ENCODE peak calls at places on chromosome 18, in nine cellular contexts. C is Calu3; W is HL-60; A is esophagus muscularis mucosa; L is IMR-90; G is HFFc6; D is mucosa of descending colon; Q is CD8-positive, alpha-beta T cell; H is endodermal cell. J is an unnamed sample.

GRCh38 chr18:9008709-9009635 is 93.5 kb upstream of the NDUFV2 start:
- DNase-seq in L (no peak), C (no peak), Q (no peak), A (no peak), W (no peak), G (no peak), D (no peak), H (no peak), J (no peak)

GRCh38 chr18:3454365-3455089 is 4.6 kb downstream of the TGIF1 start:
- DNase-seq in L (peak), A (peak), H (peak), Q (peak), C (peak), D (peak), G (peak), W (no peak), J (no peak)

GRCh38 chr18:21656402-21656801 is 44.3 kb downstream of the SNRPD1 start:
- DNase-seq in A (no peak), L (peak), H (no peak), C (no peak), Q (no peak), D (no peak), G (peak), W (no peak), J (no peak)

GRCh38 chr18:59246796-59247195 is 26.5 kb downstream of the RAX start:
- DNase-seq in L (no peak), Q (no peak), D (no peak), W (no peak), C (no peak), G (no peak), A (no peak), H (peak), J (no peak)

GRCh38 chr18:58225101-58225500 is 181.1 kb downstream of the NEDD4L start:
- DNase-seq in D (no peak), W (no peak), A (peak), G (no peak), C (no peak), Q (no peak), L (no peak), H (no peak), J (no peak)

GRCh38 chr18:79384151-79384807 is 11.5 kb upstream of the NFATC1 start:
- DNase-seq in W (no peak), Q (no peak), C (no peak), G (no peak), A (no peak), L (no peak), H (no peak), D (no peak), J (no peak)

GRCh38 chr18:60471652-60472051 is 99.1 kb upstream of the MC4R start:
- DNase-seq in H (no peak), Q (no peak), A (no peak), L (no peak), W (no peak), D (no peak), C (no peak), G (no peak), J (no peak)

GRCh38 chr18:51165296-51165695 is 32.2 kb downstream of the MEX3C start:
- DNase-seq in G (no peak), C (no peak), W (no peak), H (no peak), A (no peak), Q (no peak), D (no peak), L (no peak), J (no peak)

GRCh38 chr18:58625839-58626238 is 3.1 kb downstream of the ALPK2 start:
- DNase-seq in G (no peak), C (no peak), H (no peak), A (no peak), Q (no peak), W (no peak), D (no peak), L (no peak), J (no peak)

GRCh38 chr18:64234336-64234735 is 85.4 kb upstream of the LINC00305 start:
- DNase-seq in A (no peak), Q (no peak), L (no peak), G (no peak), H (no peak), C (no peak), W (no peak), D (no peak), J (no peak)

GRCh38 chr18:14098428-14098827 is 33.8 kb downstream of the ZNF519 start:
- DNase-seq in Q (no peak), L (no peak), D (no peak), A (no peak), W (no peak), C (no peak), H (no peak), G (no peak), J (no peak)

GRCh38 chr18:28171837-28172236 is 5.1 kb downstream of the CDH2 start:
- DNase-seq in A (peak), D (no peak), Q (no peak), L (no peak), G (no peak), H (no peak), C (no peak), W (no peak), J (no peak)

GRCh38 chr18:58195278-58195721 is 151.3 kb downstream of the NEDD4L start:
- DNase-seq in A (no peak), D (peak), L (no peak), Q (no peak), H (peak), W (no peak), C (peak), G (no peak), J (no peak)

GRCh38 chr18:74778191-74778847 is 180.6 kb downstream of the ZNF407 start:
- DNase-seq in W (no peak), L (peak), C (no peak), Q (no peak), H (no peak), D (no peak), A (no peak), G (no peak), J (no peak)

GRCh38 chr18:26566874-26567273 is 18.5 kb upstream of the KCTD1 start:
- DNase-seq in Q (no peak), C (no peak), W (no peak), G (no peak), D (no peak), L (no peak), H (peak), A (no peak), J (no peak)

GRCh38 chr18:71899707-71900483 is 644.2 kb downstream of the CBLN2 start:
- DNase-seq in C (no peak), G (no peak), A (no peak), H (no peak), D (no peak), W (no peak), Q (no peak), L (no peak), J (no peak)

GRCh38 chr18:9669016-9669415 is 39.1 kb upstream of the RAB31 start:
- DNase-seq in A (no peak), W (no peak), Q (no peak), D (no peak), L (no peak), G (no peak), H (no peak), C (no peak), J (no peak)

GRCh38 chr18:9827856-9828793 is 57.6 kb upstream of the TXNDC2 start:
- DNase-seq in C (peak), L (peak), D (peak), G (peak), A (peak), Q (no peak), H (peak), W (peak), J (no peak)

GRCh38 chr18:35345460-35345921 is 1.3 kb upstream of the ZNF24 start:
- DNase-seq in G (no peak), W (no peak), L (no peak), D (no peak), C (no peak), A (no peak), H (no peak), Q (no peak), J (no peak)

GRCh38 chr18:13159579-13159978 is 59.0 kb upstream of the LDLRAD4 start:
- DNase-seq in C (peak), H (peak), W (peak), L (peak), G (peak), Q (no peak), D (peak), A (no peak), J (no peak)

GRCh38 chr18:57780318-57781127 is 22.6 kb downstream of the ATP8B1 start:
- DNase-seq in D (no peak), W (no peak), Q (no peak), C (peak), L (peak), A (no peak), H (no peak), G (peak), J (no peak)

GRCh38 chr18:46555724-46556123 is 101.3 kb downstream of the LOXHD1 start:
- DNase-seq in A (no peak), Q (no peak), W (no peak), H (peak), C (peak), D (peak), G (no peak), L (peak), J (no peak)

GRCh38 chr18:23844991-23845680 is 155.9 kb downstream of the LAMA3 start:
- DNase-seq in C (peak), A (no peak), D (no peak), H (peak), Q (no peak), W (no peak), G (peak), L (no peak), J (no peak)

GRCh38 chr18:13447621-13448020 is 229.1 kb downstream of the LDLRAD4 start:
- DNase-seq in C (no peak), G (no peak), W (no peak), Q (no peak), L (peak), A (no peak), D (no peak), H (peak), J (no peak)

GRCh38 chr18:48460929-48461583 is 51.9 kb upstream of the ZBTB7C start:
- DNase-seq in W (no peak), L (peak), H (no peak), A (no peak), D (no peak), C (no peak), Q (no peak), G (no peak), J (no peak)

GRCh38 chr18:27315001-27315400 is 129.9 kb upstream of the CHST9 start:
- DNase-seq in D (no peak), G (no peak), L (no peak), A (no peak), Q (no peak), C (no peak), W (no peak), H (no peak), J (no peak)

GRCh38 chr18:35582310-35582682 is 756 bp downstream of the GALNT1 start:
- DNase-seq in H (no peak), D (no peak), L (no peak), W (no peak), A (no peak), C (no peak), Q (no peak), G (no peak), J (no peak)

GRCh38 chr18:58391113-58391892 is 237.6 kb downstream of the ALPK2 start:
- DNase-seq in A (no peak), W (no peak), Q (no peak), L (no peak), C (no peak), G (no peak), H (peak), D (no peak), J (no peak)

GRCh38 chr18:49476664-49477411 is 10.2 kb downstream of the C18orf32 start:
- DNase-seq in H (no peak), G (peak), C (no peak), L (peak), W (peak), D (no peak), A (no peak), Q (no peak), J (no peak)

GRCh38 chr18:46315187-46315586 is 211.0 kb downstream of the HAUS1 start:
- DNase-seq in D (no peak), A (no peak), Q (no peak), L (no peak), H (no peak), W (no peak), C (no peak), G (no peak), J (peak)

GRCh38 chr18:78980777-78981651 is 1.4 kb downstream of the SALL3 start:
- DNase-seq in A (no peak), H (peak), W (no peak), Q (no peak), G (no peak), C (no peak), D (no peak), L (no peak), J (no peak)

GRCh38 chr18:55234366-55235093 is 275.3 kb upstream of the CCDC68 start:
- DNase-seq in H (peak), A (peak), G (peak), W (peak), D (peak), C (peak), Q (peak), L (peak), J (peak)

GRCh38 chr18:39838831-39839230 is 2116.2 kb upstream of the PIK3C3 start:
- DNase-seq in H (no peak), G (no peak), D (no peak), C (no peak), W (no peak), L (no peak), Q (no peak), A (no peak), J (no peak)

GRCh38 chr18:68504441-68505221 is 210.3 kb downstream of the TMX3 start:
- DNase-seq in C (no peak), L (no peak), Q (no peak), A (no peak), W (no peak), D (no peak), H (no peak), G (no peak), J (no peak)

GRCh38 chr18:32389191-32389590 is 81.5 kb downstream of the GAREM1 start:
- DNase-seq in D (no peak), L (no peak), C (no peak), H (no peak), A (no peak), Q (no peak), W (no peak), G (no peak), J (no peak)

GRCh38 chr18:35197286-35197685 is 43.5 kb upstream of the ZNF397 start:
- DNase-seq in L (no peak), W (no peak), H (no peak), G (no peak), C (no peak), Q (no peak), D (no peak), A (no peak), J (no peak)

GRCh38 chr18:79664525-79665125 is 15.0 kb upstream of the CTDP1 start:
- DNase-seq in A (no peak), D (no peak), H (no peak), Q (no peak), W (no peak), G (peak), L (peak), C (no peak), J (no peak)

GRCh38 chr18:58727776-58728500 is 56.7 kb downstream of the MALT1 start:
- DNase-seq in D (no peak), W (no peak), Q (no peak), A (no peak), C (no peak), H (no peak), G (no peak), L (peak), J (no peak)

GRCh38 chr18:65610939-65611338 is 139.9 kb upstream of the CDH7 start:
- DNase-seq in A (no peak), W (no peak), Q (no peak), D (no peak), C (no peak), L (no peak), G (no peak), H (peak), J (no peak)

GRCh38 chr18:70172225-70172624 is 33.3 kb downstream of the RTTN start:
- DNase-seq in W (no peak), L (peak), D (no peak), H (no peak), G (peak), A (no peak), C (no peak), Q (no peak), J (no peak)
- TF ChIP-seq CTCF in W (no peak), L (peak), D (no peak), H (peak), G (peak), A (peak), C (peak), Q (no peak), J (peak)

GRCh38 chr18:22684268-22684667 is 248.9 kb upstream of the RBBP8 start:
- DNase-seq in G (no peak), H (no peak), W (no peak), C (no peak), Q (no peak), L (no peak), D (no peak), A (no peak), J (no peak)
- TF ChIP-seq CTCF in G (no peak), H (no peak), W (no peak), C (no peak), Q (no peak), L (no peak), D (no peak), A (no peak), J (no peak)

GRCh38 chr18:7590800-7591560 is 23.9 kb downstream of the PTPRM start:
- DNase-seq in D (no peak), A (peak), Q (no peak), L (peak), W (no peak), G (peak), C (no peak), H (no peak), J (no peak)

GRCh38 chr18:7593194-7593819 is 26.2 kb downstream of the PTPRM start:
- DNase-seq in Q (no peak), L (no peak), A (peak), C (no peak), G (no peak), H (no peak), D (no peak), W (no peak), J (no peak)

GRCh38 chr18:7596133-7596532 is 29.0 kb downstream of the PTPRM start:
- DNase-seq in Q (no peak), C (no peak), G (no peak), W (no peak), D (no peak), A (no peak), H (no peak), L (peak), J (no peak)

GRCh38 chr18:7598167-7599062 is 31.3 kb downstream of the PTPRM start:
- DNase-seq in H (no peak), Q (no peak), C (no peak), W (no peak), L (peak), A (no peak), D (no peak), G (peak), J (no peak)

DNA sequence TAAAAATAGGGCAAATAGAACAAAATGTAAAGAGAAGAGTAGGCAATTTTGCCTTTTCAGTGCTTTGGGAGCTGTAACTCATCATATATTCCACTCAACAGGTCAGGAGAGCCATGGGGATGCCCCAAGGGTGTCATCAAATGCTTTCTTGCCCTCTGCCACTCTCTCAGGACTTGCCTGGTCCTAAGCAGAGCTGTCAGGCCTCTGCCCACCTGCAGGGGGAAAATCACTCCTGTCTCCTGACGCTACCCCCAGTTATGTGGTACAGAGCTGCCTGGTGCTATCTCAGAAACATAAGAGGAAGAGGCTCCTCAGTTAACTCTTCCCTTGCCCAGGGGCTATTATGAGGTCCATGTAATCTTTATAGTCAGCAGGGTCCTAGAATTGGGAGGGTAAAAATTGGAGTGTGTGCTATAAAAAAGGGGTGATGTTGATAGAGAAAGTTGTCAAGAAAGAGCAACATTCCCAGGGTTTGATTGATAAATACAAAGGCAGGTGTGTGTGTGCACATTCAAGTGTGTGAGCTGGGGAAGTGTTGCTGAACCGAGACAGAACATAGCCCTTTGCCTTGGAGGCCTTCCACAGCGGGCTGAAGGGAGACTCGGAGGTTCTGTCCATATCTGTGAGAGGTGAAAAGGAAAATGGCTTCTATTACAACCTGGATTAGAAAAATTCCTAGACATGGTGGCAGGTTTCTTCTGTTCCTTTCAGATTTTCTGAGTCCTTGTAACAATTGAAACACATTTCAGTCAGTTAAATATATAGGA is 25.4 kb downstream of the PTPRM start:
- DNase-seq in W (no peak), A (peak), C (no peak), H (peak), L (no peak), D (no peak), G (no peak), Q (no peak), J (no peak)
- TF ChIP-seq CTCF in W (no peak), A (no peak), C (no peak), H (peak), L (no peak), D (no peak), G (peak), Q (no peak), J (peak)

GRCh38 chr18:4858378-4859127 is 338.5 kb downstream of the AKAIN1 start:
- DNase-seq in C (no peak), A (no peak), W (no peak), Q (no peak), G (no peak), L (no peak), H (no peak), D (no peak), J (no peak)
- TF ChIP-seq CTCF in C (no peak), A (no peak), W (no peak), Q (no peak), G (no peak), L (no peak), H (no peak), D (no peak), J (no peak)

J was measured in type B pancreatic cell.